ENCODE peak calls at places on chromosome 17, in ten cellular contexts. I, E, D, Q, S, R, K, A, O and H are unnamed samples.

GRCh38 chr17:27236710-27237315 is 57.1 kb upstream of the WSB1 start:
- DNase-seq in A (no peak), S (peak), D (peak), K (peak), Q (no peak), O (peak), E (peak), R (peak), I (peak), H (peak)

GRCh38 chr17:32015245-32016013 is 8.2 kb downstream of the LRRC37B start:
- DNase-seq in Q (no peak), S (no peak), D (no peak), E (no peak), I (no peak), K (peak), A (peak), O (peak), R (no peak), H (no peak)

GRCh38 chr17:71432378-71433315 is 688.2 kb upstream of the SOX9 start:
- DNase-seq in S (no peak), Q (no peak), K (no peak), R (no peak), O (peak), D (no peak), I (no peak), E (no peak), A (no peak), H (no peak)

GRCh38 chr17:2701161-2701995 is 10.2 kb downstream of the CLUH start:
- DNase-seq in R (no peak), I (no peak), E (peak), Q (no peak), K (no peak), A (no peak), D (no peak), O (no peak), S (peak), H (peak)

GRCh38 chr17:5877948-5878347 is 192.2 kb upstream of the WSCD1 start:
- DNase-seq in O (no peak), K (no peak), D (no peak), I (no peak), S (no peak), A (no peak), R (peak), Q (no peak), E (no peak), H (no peak)

GRCh38 chr17:8552582-8553320 is 77.8 kb downstream of the MYH10 start:
- DNase-seq in S (no peak), Q (no peak), K (peak), I (no peak), D (no peak), O (peak), R (no peak), E (no peak), A (no peak), H (no peak)

GRCh38 chr17:51995797-51996403 is 162.6 kb downstream of the CA10 start:
- DNase-seq in D (no peak), K (no peak), Q (no peak), A (no peak), O (peak), E (no peak), S (no peak), R (no peak), I (no peak), H (no peak)

GRCh38 chr17:81910840-81911276 is 341 bp downstream of the PCYT2 start:
- DNase-seq in I (no peak), Q (no peak), K (no peak), O (peak), E (no peak), D (no peak), A (no peak), S (no peak), R (no peak), H (no peak)

GRCh38 chr17:31111183-31111582 is 16.4 kb downstream of the NF1 start:
- DNase-seq in R (no peak), Q (no peak), E (no peak), D (no peak), S (no peak), A (no peak), K (no peak), I (no peak), O (no peak), H (no peak)

GRCh38 chr17:83124871-83125514 is 45.6 kb downstream of the METRNL start:
- DNase-seq in D (no peak), K (no peak), S (no peak), Q (no peak), O (no peak), A (no peak), E (peak), I (no peak), R (no peak), H (peak)